ENCODE peak calls at places on chromosomes 11 and 22, in five cellular contexts. G is AG08396, P is choroid plexus epithelial cell, H is mammary epithelial cell, K is WTC11. A is an unnamed sample.

GRCh38 chr22:47615051-47615450 is 852.6 kb downstream of the TBC1D22A start:
- DNase-seq in G (no peak), P (no peak), H (no peak), K (no peak), A (no peak)

GRCh38 chr22:49768961-49769690 is 58.5 kb downstream of the BRD1 start:
- DNase-seq in G (peak; percentile 85), P (peak; percentile 62), H (no peak), K (peak; percentile 10), A (no peak)

GRCh38 chr22:17753401-17753989 is 20.8 kb downstream of the BID start:
- DNase-seq in G (no peak), P (peak; percentile 35), H (peak; percentile 23), K (no peak), A (no peak)

GRCh38 chr11:102415252-102415916 is 37.2 kb downstream of the TMEM123 start:
- DNase-seq in G (no peak), P (no peak), H (no peak), K (no peak), A (no peak)

GRCh38 chr11:37496196-37496595 is 898.2 kb upstream of the RAG2 start:
- DNase-seq in G (no peak), P (peak; percentile 17), H (no peak), K (no peak), A (no peak)

GRCh38 chr11:2210366-2211112 is 38.9 kb upstream of the TH start:
- DNase-seq in G (peak; percentile 3), P (no peak), H (no peak), K (no peak), A (no peak)

GRCh38 chr22:32499666-32500065 is 25.1 kb downstream of the FBXO7 start:
- DNase-seq in G (no peak), P (no peak), H (no peak), K (no peak), A (no peak)

GRCh38 chr22:42891696-42892095 is 34.6 kb upstream of the ARFGAP3 start:
- DNase-seq in G (no peak), P (no peak), H (no peak), K (no peak), A (no peak)

GRCh38 chr11:37506516-37506915 is 908.5 kb upstream of the RAG2 start:
- DNase-seq in G (no peak), P (peak; percentile 65), H (no peak), K (no peak), A (no peak)

GRCh38 chr11:70353900-70354568 is 44.3 kb upstream of the CTTN start:
- DNase-seq in G (no peak), P (no peak), H (no peak), K (no peak), A (no peak)

A was measured in erythroblast.